ENCODE peak calls at places on chromosomes 4 and X, in seven cellular contexts. X, L, W, H, R, V and Z are unnamed samples.

GRCh38 chr4:152039085-152039484 is 278.3 kb upstream of the GATB start:
- DNase-seq in X (no peak), L (peak), W (no peak), H (peak), R (no peak), V (no peak), Z (no peak)

GRCh38 chrX:154696328-154697045 is 43.1 kb upstream of the CTAG2 start:
- DNase-seq in X (peak), L (no peak), W (no peak), H (peak), R (no peak), V (no peak), Z (no peak)

GRCh38 chr4:77465271-77465670 is 140.3 kb upstream of the CXCL13 start:
- DNase-seq in X (no peak), L (no peak), W (no peak), H (peak), R (no peak), V (no peak), Z (peak)

GRCh38 chrX:97843200-97843811 is 959.6 kb downstream of the RPA4 start:
- DNase-seq in X (no peak), L (no peak), W (no peak), H (no peak), R (no peak), V (peak), Z (no peak)

GRCh38 chr4:150178161-150178560 is 99.9 kb downstream of the DCLK2 start:
- DNase-seq in X (no peak), L (no peak), W (no peak), H (no peak), R (no peak), V (no peak), Z (no peak)

GRCh38 chr4:121243476-121243875 is 79.4 kb upstream of the TNIP3 start:
- DNase-seq in X (no peak), L (no peak), W (no peak), H (peak), R (no peak), V (no peak), Z (no peak)

GRCh38 chrX:34218063-34218462 is 85.9 kb upstream of the FAM47A start:
- DNase-seq in X (no peak), L (no peak), W (no peak), H (no peak), R (no peak), V (no peak), Z (no peak)

GRCh38 chrX:21741869-21742701 is 15.8 kb downstream of the SMPX start:
- DNase-seq in X (no peak), L (no peak), W (no peak), H (no peak), R (no peak), V (no peak), Z (no peak)

GRCh38 chr4:11365039-11365438 is 63.7 kb downstream of the HS3ST1 start:
- DNase-seq in X (no peak), L (no peak), W (no peak), H (no peak), R (no peak), V (no peak), Z (no peak)

GRCh38 chr4:140049024-140049923 is 104.7 kb downstream of the MAML3 start:
- DNase-seq in X (peak), L (peak), W (peak), H (peak), R (no peak), V (no peak), Z (peak)

GRCh38 chrX:55151199-55151598 is 62.4 kb downstream of the PAGE2 start:
- DNase-seq in X (no peak), L (no peak), W (no peak), H (no peak), R (no peak), V (no peak), Z (no peak)

GRCh38 chrX:87299563-87300160 is 217.9 kb upstream of the KLHL4 start:
- DNase-seq in X (peak), L (no peak), W (peak), H (peak), R (peak), V (peak), Z (peak)

GRCh38 chrX:39936886-39937770 is 160.6 kb downstream of the BCOR start:
- DNase-seq in X (no peak), L (no peak), W (no peak), H (no peak), R (peak), V (peak), Z (no peak)

GRCh38 chr4:24172406-24172805 is 282.6 kb upstream of the PPARGC1A start:
- DNase-seq in X (no peak), L (no peak), W (no peak), H (no peak), R (no peak), V (no peak), Z (no peak)

GRCh38 chr4:80192937-80193336 is 4.4 kb upstream of the PRDM8 start:
- DNase-seq in X (no peak), L (no peak), W (no peak), H (peak), R (no peak), V (no peak), Z (no peak)

GRCh38 chrX:15512401-15512965 is 11.9 kb downstream of the BMX start:
- DNase-seq in X (no peak), L (no peak), W (no peak), H (no peak), R (no peak), V (no peak), Z (no peak)

GRCh38 chr4:1209821-1210220 is 37.4 kb upstream of the SPON2 start:
- DNase-seq in X (peak), L (peak), W (no peak), H (peak), R (no peak), V (peak), Z (peak)

GRCh38 chrX:46730765-46731164 is 28.2 kb downstream of the SLC9A7 start:
- DNase-seq in X (no peak), L (no peak), W (no peak), H (no peak), R (no peak), V (no peak), Z (no peak)

GRCh38 chrX:37685452-37686347 is at the start of gene XK:
- DNase-seq in X (peak), L (peak), W (no peak), H (peak), R (peak), V (peak), Z (peak)

GRCh38 chrX:12751887-12752286 is 39.3 kb upstream of the PRPS2 start:
- DNase-seq in X (no peak), L (no peak), W (no peak), H (no peak), R (no peak), V (no peak), Z (no peak)

GRCh38 chr4:8568068-8568668 is 12.0 kb upstream of the GPR78 start:
- DNase-seq in X (no peak), L (peak), W (no peak), H (no peak), R (no peak), V (no peak), Z (no peak)

GRCh38 chrX:74179071-74179470 is 124.9 kb upstream of the ZCCHC13 start:
- DNase-seq in X (no peak), L (no peak), W (no peak), H (peak), R (no peak), V (no peak), Z (no peak)

GRCh38 chrX:39377171-39377570 is 575.9 kb downstream of the MID1IP1 start:
- DNase-seq in X (no peak), L (no peak), W (no peak), H (no peak), R (no peak), V (no peak), Z (peak)

GRCh38 chr4:1495416-1496115 is 89.3 kb upstream of the NKX1-1 start:
- DNase-seq in X (no peak), L (no peak), W (no peak), H (no peak), R (no peak), V (no peak), Z (no peak)

GRCh38 chr4:87839309-87839946 is 6.7 kb downstream of the MEPE start:
- DNase-seq in X (peak), L (no peak), W (peak), H (peak), R (peak), V (peak), Z (peak)

GRCh38 chrX:108224727-108225455 is 133.3 kb downstream of the ATG4A start:
- DNase-seq in X (peak), L (no peak), W (peak), H (peak), R (peak), V (peak), Z (peak)

GRCh38 chr4:61425315-61425714 is 225.2 kb downstream of the ADGRL3 start:
- DNase-seq in X (no peak), L (peak), W (no peak), H (no peak), R (no peak), V (no peak), Z (no peak)

GRCh38 chr4:139798456-139798855 is 132.8 kb downstream of the MGST2 start:
- DNase-seq in X (no peak), L (no peak), W (no peak), H (no peak), R (peak), V (no peak), Z (no peak)

DNA sequence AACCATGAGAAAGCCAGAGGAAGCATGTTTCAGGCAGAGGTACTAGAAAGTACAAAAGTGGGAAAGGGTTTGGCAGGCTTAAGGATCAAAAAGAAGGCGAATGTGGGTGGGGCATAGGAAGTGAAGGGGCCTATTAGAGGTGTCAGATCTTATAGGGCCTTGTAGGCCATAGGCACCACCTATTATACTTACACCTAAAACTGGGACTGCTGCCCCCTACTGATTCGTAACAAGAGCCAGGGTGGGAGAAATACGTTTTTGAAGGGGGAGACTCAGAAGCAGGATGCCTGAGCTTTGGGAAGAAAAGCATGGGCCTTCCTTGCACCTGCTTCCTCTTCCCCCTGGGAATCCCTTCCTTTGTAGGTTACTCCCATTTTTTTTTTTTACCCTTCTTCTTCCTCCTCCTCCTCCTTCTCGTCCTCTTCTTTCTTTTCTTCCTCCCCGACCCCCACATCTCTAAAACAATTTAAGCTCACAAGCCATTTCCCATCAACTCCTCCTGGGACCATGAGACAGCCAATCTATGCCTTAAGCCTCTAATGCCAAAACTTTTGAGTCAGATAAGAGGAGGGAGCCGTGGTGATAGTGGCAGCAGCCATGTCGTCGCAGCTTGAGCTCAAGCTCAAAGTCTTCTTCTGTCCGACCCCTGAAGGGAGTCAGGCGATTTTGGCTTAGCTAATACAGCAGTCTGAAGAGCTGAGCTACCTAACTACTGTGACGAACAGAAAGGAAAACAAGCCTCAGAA is 40.8 kb upstream of the GPC3 start:
- DNase-seq in X (no peak), L (no peak), W (no peak), H (no peak), R (no peak), V (peak), Z (no peak)
- H2AFZ ChIP-seq in X (no peak), L (no peak), W (no peak), H (no peak), R (no peak), V (no peak), Z (no peak)

GRCh38 chr4:132395576-132395975 is 753.5 kb upstream of the PCDH10 start:
- DNase-seq in X (no peak), L (no peak), W (no peak), H (no peak), R (no peak), V (no peak), Z (no peak)

GRCh38 chr4:132396636-132397035 is 752.5 kb upstream of the PCDH10 start:
- DNase-seq in X (no peak), L (no peak), W (no peak), H (no peak), R (no peak), V (no peak), Z (no peak)
- H2AFZ ChIP-seq in X (no peak), L (no peak), W (peak), H (no peak), R (no peak), V (no peak), Z (no peak)

DNA sequence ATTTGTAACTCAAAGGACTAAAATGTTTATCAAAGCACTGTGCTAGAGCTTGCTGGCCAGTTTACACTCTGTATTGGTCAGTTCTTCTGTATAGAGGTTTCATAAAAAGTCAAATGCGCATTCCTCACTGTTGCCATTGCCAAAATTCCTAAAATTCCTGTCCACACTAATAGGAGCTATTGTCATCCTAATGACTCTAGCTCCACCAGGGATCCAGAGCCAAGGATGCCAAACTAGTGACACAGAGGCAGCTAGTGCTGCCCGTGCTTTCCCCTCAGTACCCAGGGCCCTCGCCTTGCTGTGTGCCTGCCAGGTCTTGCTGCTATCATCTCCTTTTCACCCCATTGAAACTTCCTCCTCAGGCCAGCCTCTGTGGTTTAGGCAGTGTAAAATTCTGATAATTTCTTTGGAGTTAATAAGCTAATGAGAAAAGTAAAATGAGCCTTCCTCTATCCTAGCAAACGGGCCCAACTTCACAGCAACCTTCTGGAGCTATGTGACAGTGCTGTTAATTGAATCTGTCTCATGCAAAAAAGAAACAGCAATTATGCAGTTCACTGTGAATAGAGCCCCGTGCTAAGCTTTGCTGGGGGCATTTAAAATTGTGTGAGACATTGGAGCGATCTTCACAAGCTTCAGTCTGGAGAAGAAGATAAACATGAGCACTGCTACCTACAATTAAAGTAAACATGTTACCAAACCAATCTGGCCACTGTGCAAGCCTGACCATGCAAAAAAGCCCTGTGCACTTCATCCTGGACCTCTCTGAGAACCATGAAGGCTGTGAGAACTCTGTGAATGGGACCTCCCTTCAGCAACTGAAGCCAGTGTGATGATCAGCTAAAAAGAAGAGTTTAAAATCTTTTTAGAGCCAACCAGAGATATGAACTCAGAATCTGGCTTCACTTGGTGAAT is 43.1 kb upstream of the FGF2 start:
- DNase-seq in X (peak), L (peak), W (no peak), H (peak), R (no peak), V (no peak), Z (peak)
- H2AFZ ChIP-seq in X (peak), L (no peak), W (no peak), H (no peak), R (no peak), V (peak), Z (peak)

DNA sequence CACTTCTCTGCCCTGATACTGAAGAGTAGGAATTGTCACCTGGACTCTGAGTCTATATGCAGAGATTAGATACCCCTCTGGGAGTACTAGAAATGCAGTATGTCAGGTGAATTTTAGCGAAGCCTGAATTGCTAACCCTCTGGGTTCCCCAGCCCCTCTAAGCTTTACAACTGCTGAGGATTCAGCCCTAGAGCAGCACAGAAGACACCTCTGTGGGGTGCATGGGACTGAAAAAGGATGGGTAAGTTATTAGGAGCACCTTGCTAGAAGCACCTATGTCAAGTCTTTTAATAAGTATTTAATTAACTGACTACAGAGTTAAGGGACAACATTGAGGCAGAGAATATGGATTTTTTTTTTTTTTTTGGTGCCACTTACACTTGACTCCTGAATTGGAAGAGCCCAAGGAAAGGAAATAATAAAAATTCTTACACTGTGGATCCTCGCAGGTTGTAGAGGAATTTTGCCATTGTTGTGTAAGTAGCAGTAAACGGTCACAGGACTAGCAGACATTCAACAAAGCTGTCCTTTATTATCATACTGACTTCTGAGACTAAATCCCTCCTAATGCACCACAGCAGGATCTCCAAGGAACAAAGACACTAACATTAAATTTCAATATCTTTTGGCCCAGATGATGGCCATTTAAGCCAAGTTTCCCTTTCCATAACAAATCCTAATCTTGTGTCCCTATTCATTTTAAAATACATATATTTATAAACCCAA is 253.2 kb downstream of the ANKRD50 start:
- DNase-seq in X (no peak), L (no peak), W (no peak), H (no peak), R (no peak), V (no peak), Z (no peak)
- H2AFZ ChIP-seq in X (no peak), L (no peak), W (no peak), H (no peak), R (no peak), V (no peak), Z (no peak)

GRCh38 chr4:38319456-38320348 is 344.3 kb upstream of the KLF3 start:
- DNase-seq in X (peak), L (peak), W (peak), H (peak), R (peak), V (peak), Z (peak)
- H2AFZ ChIP-seq in X (peak), L (no peak), W (peak), H (peak), R (peak), V (peak), Z (peak)

DNA sequence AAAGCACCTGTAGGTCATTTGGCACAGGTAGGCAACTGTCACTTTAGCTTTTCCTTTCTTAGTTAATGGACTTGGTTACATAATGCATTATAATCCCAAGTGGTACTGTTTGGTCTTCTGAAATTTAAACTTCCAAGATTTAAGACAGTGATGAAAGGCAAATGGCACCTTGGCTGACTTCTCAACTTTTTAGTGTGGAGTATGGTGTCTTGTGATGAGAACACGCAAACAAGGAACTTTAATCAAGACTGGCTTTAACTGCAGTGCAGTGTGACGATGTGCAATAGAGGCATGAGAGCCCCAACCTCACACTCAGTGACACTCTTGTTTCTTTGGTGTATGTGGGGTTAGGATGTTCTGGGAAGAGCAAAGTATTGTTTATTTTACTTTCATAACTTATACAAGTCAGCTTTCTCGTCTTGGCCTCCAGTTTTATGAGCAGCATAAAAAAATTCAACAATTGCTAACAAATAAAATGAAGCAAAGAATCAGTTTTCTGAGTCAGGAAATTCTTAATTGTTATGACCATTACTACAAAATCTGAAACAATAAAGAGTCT is 171.9 kb downstream of the MAD2L1 start:
- DNase-seq in X (no peak), L (no peak), W (no peak), H (peak), R (no peak), V (no peak), Z (no peak)
- H2AFZ ChIP-seq in X (no peak), L (no peak), W (no peak), H (peak), R (no peak), V (no peak), Z (no peak)

GRCh38 chrX:24364326-24364725 is 3.9 kb downstream of the SUPT20HL1 start:
- DNase-seq in X (no peak), L (no peak), W (no peak), H (no peak), R (no peak), V (no peak), Z (no peak)
- H2AFZ ChIP-seq in X (no peak), L (no peak), W (no peak), H (no peak), R (no peak), V (no peak), Z (no peak)